ENCODE peak calls at places on chromosome 14, in four cellular contexts. Q, S, Z and O are unnamed samples.

GRCh38 chr14:98932436-98933325 is 339.3 kb downstream of the BCL11B start:
- DNase-seq in Q (no peak), S (no peak), Z (no peak), O (no peak)

GRCh38 chr14:92440345-92441003 is 73.1 kb upstream of the RIN3 start:
- DNase-seq in Z (peak; percentile 17), S (no peak), Q (no peak), O (no peak)

GRCh38 chr14:56271988-56272387 is 153.8 kb downstream of the PELI2 start:
- DNase-seq in S (no peak), Z (no peak), Q (peak; percentile 55), O (no peak)

GRCh38 chr14:75372260-75372659 is 55.6 kb upstream of the JDP2 start:
- DNase-seq in Q (no peak), S (no peak), Z (no peak), O (no peak)

GRCh38 chr14:91154851-91155625 is 41.2 kb downstream of the DGLUCY start:
- DNase-seq in Z (peak; percentile 58), Q (peak; percentile 70), S (peak; percentile 25), O (peak; percentile 87)

GRCh38 chr14:77151918-77152588 is 10.5 kb upstream of the ZDHHC22 start:
- DNase-seq in S (no peak), Z (no peak), Q (peak; percentile 82), O (no peak)

GRCh38 chr14:39432619-39433451 is 602 bp upstream of the FBXO33 start:
- DNase-seq in Z (peak; percentile 96), S (peak; percentile 89), Q (peak; percentile 93), O (peak; percentile 84)

GRCh38 chr14:91027556-91027955 is 32.9 kb downstream of the RPS6KA5 start:
- DNase-seq in S (no peak), Z (no peak), Q (no peak), O (no peak)

GRCh38 chr14:34187061-34187460 is 236.2 kb upstream of the EGLN3 start:
- DNase-seq in Z (no peak), S (no peak), Q (no peak), O (no peak)

GRCh38 chr14:77113644-77114043 is 15.6 kb downstream of the CIPC start:
- DNase-seq in Q (no peak), S (no peak), Z (no peak), O (no peak)

GRCh38 chr14:75126121-75126544 is 715 bp downstream of the NEK9 start:
- DNase-seq in Z (no peak), S (no peak), Q (no peak), O (no peak)

GRCh38 chr14:28707814-28708213 is 58.8 kb upstream of the FOXG1 start:
- DNase-seq in Q (peak; percentile 48), Z (no peak), S (no peak), O (no peak)

GRCh38 chr14:104776961-104777807 is 18.4 kb downstream of the AKT1 start:
- DNase-seq in S (no peak), Z (no peak), Q (no peak), O (no peak)

GRCh38 chr14:99094901-99095300 is 177.1 kb downstream of the BCL11B start:
- DNase-seq in Q (no peak), Z (no peak), S (no peak), O (no peak)

GRCh38 chr14:91924871-91925726 is 22.4 kb downstream of the FBLN5 start:
- DNase-seq in S (no peak), Q (no peak), Z (no peak), O (no peak)

GRCh38 chr14:38536376-38537038 is 280.6 kb upstream of the CLEC14A start:
- DNase-seq in Q (no peak), S (no peak), Z (no peak), O (no peak)

GRCh38 chr14:94373708-94374107 is 14.7 kb downstream of the SERPINA1 start:
- DNase-seq in Z (no peak), Q (peak; percentile 73), S (no peak), O (no peak)

GRCh38 chr14:75989134-75989533 is 3.6 kb downstream of the IFT43 start:
- DNase-seq in Q (peak; percentile 60), Z (no peak), S (no peak), O (no peak)

GRCh38 chr14:98219638-98220037 is 1052.4 kb downstream of the BCL11B start:
- DNase-seq in Q (no peak), Z (no peak), S (no peak), O (no peak)

GRCh38 chr14:56153271-56153670 is 35.1 kb downstream of the PELI2 start:
- DNase-seq in Q (no peak), S (no peak), Z (no peak), O (no peak)

GRCh38 chr14:32693114-32693513 is 245.6 kb upstream of the NPAS3 start:
- DNase-seq in Q (peak; percentile 94), S (no peak), Z (no peak), O (no peak)

GRCh38 chr14:54450535-54450934 is 9.4 kb upstream of the CNIH1 start:
- DNase-seq in S (no peak), Z (no peak), Q (no peak), O (no peak)

GRCh38 chr14:92263681-92264080 is 59.3 kb upstream of the SLC24A4 start:
- DNase-seq in Z (no peak), S (no peak), Q (peak; percentile 16), O (no peak)

GRCh38 chr14:75879031-75879430 is 102.8 kb downstream of the TGFB3 start:
- DNase-seq in Q (peak; percentile 91), S (no peak), Z (no peak), O (no peak)

GRCh38 chr14:69034612-69035262 is 55.6 kb upstream of the ACTN1 start:
- DNase-seq in S (no peak), Z (no peak), Q (no peak), O (no peak)
- H3K4me3 ChIP-seq in S (no peak overlapping the region), Z (no peak overlapping the region), Q (no peak overlapping the region), O (no peak overlapping the region)

GRCh38 chr14:102983496-102983895 is 61.0 kb downstream of the AMN start:
- DNase-seq in S (no peak), Q (no peak), Z (no peak), O (no peak)

GRCh38 chr14:102980409-102980810 is 57.9 kb downstream of the AMN start:
- DNase-seq in Q (no peak), Z (no peak), S (no peak), O (no peak)

GRCh38 chr14:102985665-102986064 is 63.2 kb downstream of the AMN start:
- DNase-seq in Q (no peak), S (peak; percentile 20), Z (no peak), O (no peak)

GRCh38 chr14:102984336-102985102 is 62.1 kb downstream of the AMN start:
- DNase-seq in Z (no peak), S (no peak), Q (no peak), O (no peak)

DNA sequence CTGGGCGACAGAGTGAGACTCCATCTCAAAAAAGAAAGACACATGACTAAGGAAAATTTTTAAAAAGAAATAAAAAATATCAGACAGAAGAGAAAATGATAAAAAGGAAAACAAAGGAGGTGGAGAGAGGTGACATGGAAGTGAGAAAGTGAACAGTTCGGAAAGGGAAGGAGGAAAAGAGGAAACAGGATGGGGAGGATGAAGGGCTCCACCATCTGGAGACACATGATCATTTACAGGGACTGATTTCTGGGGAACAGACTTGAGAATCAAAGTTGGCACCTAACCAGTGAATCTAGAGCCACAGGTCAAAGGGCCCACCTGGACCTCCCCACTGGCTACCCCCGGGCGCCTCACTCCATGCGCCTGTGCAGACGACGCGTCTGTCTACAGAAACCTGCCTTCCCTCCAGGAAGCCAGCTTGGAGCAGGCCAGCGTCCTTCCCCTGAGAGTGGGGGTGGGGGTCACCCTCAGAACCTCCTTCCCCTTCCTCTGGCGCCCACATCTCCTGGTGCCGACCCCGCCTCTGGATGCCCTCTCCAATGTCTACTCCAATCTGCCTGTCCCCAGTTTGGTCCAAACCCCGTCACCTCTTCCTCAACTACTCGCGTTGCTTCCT is 60.5 kb downstream of the AMN start:
- DNase-seq in Q (no peak), Z (no peak), S (no peak), O (no peak)
- TF ChIP-seq CTCF in Q (peak; percentile 27), Z (no peak), S (no peak), O (peak; percentile 39)

DNA sequence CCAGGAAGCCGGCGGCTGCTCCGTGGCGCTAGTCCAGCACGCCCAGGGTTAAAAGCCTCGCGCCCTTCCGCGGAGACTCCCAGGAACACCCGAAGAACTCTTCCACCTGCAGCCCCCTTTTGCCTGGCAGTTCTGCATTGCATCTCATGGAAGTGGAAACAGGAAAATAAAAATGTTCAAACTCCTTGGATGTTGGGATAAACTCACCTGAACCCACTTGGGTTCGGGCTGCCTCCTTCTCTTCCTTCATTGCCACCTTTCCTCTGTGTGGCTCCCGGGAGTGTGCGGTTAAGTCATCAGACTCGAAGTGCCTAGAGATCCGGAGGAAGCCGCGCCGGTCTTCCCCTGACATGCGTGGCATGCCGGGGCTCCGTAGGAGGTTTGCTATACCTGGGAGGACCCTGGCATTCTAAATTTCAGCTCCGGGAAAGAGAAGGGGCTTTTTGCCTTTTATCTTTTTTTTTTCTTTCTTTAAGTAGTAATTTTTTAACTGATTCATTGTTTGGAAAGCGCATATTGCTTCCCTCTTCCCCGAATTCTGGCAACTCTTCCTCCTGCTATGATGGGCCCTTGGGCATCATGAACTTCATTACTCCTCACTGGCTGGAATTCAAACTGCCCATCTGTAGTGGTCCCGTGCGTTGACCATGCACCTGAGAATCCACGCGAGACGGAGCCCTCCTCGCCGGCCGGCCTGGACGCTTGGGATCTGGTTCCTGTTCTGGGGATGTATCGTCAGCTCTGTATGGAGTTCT is 931.5 kb downstream of the DIO2 start:
- DNase-seq in S (no peak), Q (peak; percentile 40), Z (peak; percentile 37), O (no peak)
- H3K4me3 ChIP-seq in S (peak overlapping the region; percentile 19), Q (peak overlapping the region; percentile 82), Z (peak overlapping the region; percentile 75), O (peak overlapping the region; percentile 51)

GRCh38 chr14:22610931-22611330 is 12.8 kb downstream of the ABHD4 start:
- DNase-seq in Z (no peak), Q (no peak), S (no peak), O (no peak)

GRCh38 chr14:22614240-22614799 is 16.2 kb downstream of the ABHD4 start:
- DNase-seq in Z (peak; percentile 94), Q (peak; percentile 97), S (no peak), O (no peak)

GRCh38 chr14:22613736-22614239 is 15.7 kb downstream of the ABHD4 start:
- DNase-seq in Z (no peak), S (no peak), Q (no peak), O (no peak)

GRCh38 chr14:22607291-22607690 is 9.2 kb downstream of the ABHD4 start:
- DNase-seq in S (no peak), Z (no peak), Q (no peak), O (no peak)

GRCh38 chr14:22613091-22613695 is 15.1 kb downstream of the ABHD4 start:
- DNase-seq in S (no peak), Z (no peak), Q (no peak), O (no peak)
- TF ChIP-seq CTCF in S (no peak), Z (no peak), Q (peak; percentile 19), O (no peak)

DNA sequence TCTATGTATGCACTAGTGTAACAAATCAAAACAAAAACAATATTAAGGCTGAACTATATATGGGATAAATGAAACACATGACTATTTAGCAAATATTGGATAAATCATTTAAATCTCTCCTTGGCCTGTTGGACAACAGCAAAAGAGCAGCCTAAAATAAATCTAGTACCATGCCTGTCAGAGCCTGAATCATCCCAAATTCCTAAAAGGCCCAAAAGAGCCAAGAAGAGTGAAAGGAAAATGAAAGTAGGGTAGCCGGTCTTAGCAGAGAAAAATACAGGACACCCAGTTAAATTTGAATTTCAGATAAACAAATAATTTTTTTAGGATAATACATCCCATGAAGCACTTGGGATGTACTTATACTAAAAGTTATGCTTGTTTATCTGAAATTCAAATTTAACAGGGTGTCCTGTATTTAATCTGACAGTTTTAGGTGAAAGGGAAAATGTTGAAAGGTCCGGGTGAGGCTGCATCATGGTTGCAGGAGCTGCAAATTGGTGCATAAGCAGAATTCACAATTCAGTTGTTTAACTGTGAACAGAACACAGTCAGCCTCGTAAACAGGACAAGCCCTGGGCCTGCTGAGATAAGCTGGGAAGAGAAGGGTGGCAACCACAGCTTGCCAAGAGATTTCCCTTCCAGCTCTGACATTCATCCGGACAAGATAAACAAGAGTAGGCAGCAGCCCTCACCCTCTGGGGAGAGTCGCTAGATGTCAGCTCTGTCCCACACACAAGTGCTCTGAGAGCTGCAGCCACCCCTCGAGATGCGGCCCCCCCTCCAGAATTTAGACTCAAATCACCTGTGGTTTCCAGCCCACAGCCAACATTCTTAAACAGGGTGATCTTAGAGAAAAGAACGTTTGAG is 30.3 kb downstream of the DMAC2L start:
- DNase-seq in Z (peak; percentile 38), S (peak; percentile 39), Q (peak; percentile 86), O (peak; percentile 93)
- H3K4me3 ChIP-seq in Z (no peak overlapping the region), S (no peak overlapping the region), Q (peak overlapping the region; percentile 13), O (no peak overlapping the region)